ENCODE peak calls at places on chromosomes 16 and 17, in five cellular contexts. One of them, this sample, is unnamed.

GRCh38 chr17:2929881-2930533 is 133.4 kb downstream of the OR1D5 start:
- DNase-seq in GM23338: peak
- DNase-seq in WTC11: peak
- DNase-seq in H1: peak
- DNase-seq in K562: peak
- DNase-seq in this sample: peak

GRCh38 chr17:58325289-58325726 is 3.3 kb downstream of the TSPOAP1 start:
- DNase-seq in WTC11: peak
- DNase-seq in K562: no peak
- DNase-seq in GM23338: peak
- DNase-seq in H1: no peak
- DNase-seq in this sample: no peak

GRCh38 chr16:30068750-30069574 is 3.4 kb downstream of the ALDOA start:
- DNase-seq in K562: no peak
- DNase-seq in GM23338: peak
- DNase-seq in H1: no peak
- DNase-seq in WTC11: peak
- DNase-seq in this sample: peak

GRCh38 chr17:74943808-74944522 is 8.3 kb downstream of the OTOP3 start:
- DNase-seq in WTC11: peak
- DNase-seq in K562: no peak
- DNase-seq in GM23338: peak
- DNase-seq in H1: no peak
- DNase-seq in this sample: no peak

GRCh38 chr16:83200005-83200779 is 573.4 kb downstream of the CDH13 start:
- DNase-seq in WTC11: peak
- DNase-seq in GM23338: peak
- DNase-seq in K562: no peak
- DNase-seq in H1: no peak
- DNase-seq in this sample: no peak

GRCh38 chr16:2082983-2083364 is 35.2 kb downstream of the TSC2 start:
- DNase-seq in WTC11: no peak
- DNase-seq in H1: no peak
- DNase-seq in K562: no peak
- DNase-seq in GM23338: no peak
- DNase-seq in this sample: no peak

GRCh38 chr17:40191237-40192208 is 14.3 kb downstream of the RAPGEFL1 start:
- DNase-seq in WTC11: peak
- DNase-seq in GM23338: peak
- DNase-seq in K562: peak
- DNase-seq in H1: peak
- DNase-seq in this sample: peak

GRCh38 chr16:72635694-72636093 is 412.2 kb downstream of the ZFHX3 start:
- DNase-seq in K562: no peak
- DNase-seq in H1: no peak
- DNase-seq in WTC11: no peak
- DNase-seq in GM23338: no peak
- DNase-seq in this sample: no peak

GRCh38 chr17:81157848-81158687 is 7.2 kb upstream of the PVALEF start:
- DNase-seq in GM23338: no peak
- DNase-seq in H1: no peak
- DNase-seq in WTC11: no peak
- DNase-seq in K562: no peak
- DNase-seq in this sample: no peak

GRCh38 chr17:21072623-21073278 is 29.9 kb upstream of the USP22 start:
- DNase-seq in K562: no peak
- DNase-seq in H1: no peak
- DNase-seq in GM23338: no peak
- DNase-seq in WTC11: peak
- DNase-seq in this sample: no peak

GRCh38 chr17:75412455-75413317 is 7.2 kb upstream of the GRB2 start:
- DNase-seq in GM23338: peak
- DNase-seq in H1: no peak
- DNase-seq in WTC11: peak
- DNase-seq in K562: peak
- DNase-seq in this sample: peak

GRCh38 chr17:76268015-76268749 is 3.0 kb downstream of the UBALD2 start:
- DNase-seq in WTC11: no peak
- DNase-seq in H1: no peak
- DNase-seq in GM23338: peak
- DNase-seq in K562: peak
- DNase-seq in this sample: no peak

GRCh38 chr16:50308237-50308965 is 42.0 kb downstream of the ADCY7 start:
- DNase-seq in K562: no peak
- DNase-seq in H1: no peak
- DNase-seq in GM23338: no peak
- DNase-seq in WTC11: no peak
- DNase-seq in this sample: no peak

GRCh38 chr17:44677136-44677535 is 12.4 kb downstream of the CCDC43 start:
- DNase-seq in WTC11: no peak
- DNase-seq in K562: no peak
- DNase-seq in GM23338: no peak
- DNase-seq in H1: no peak
- DNase-seq in this sample: no peak

GRCh38 chr17:82342361-82343079 is 9.0 kb upstream of the SECTM1 start:
- DNase-seq in WTC11: no peak
- DNase-seq in GM23338: no peak
- DNase-seq in H1: no peak
- DNase-seq in K562: no peak
- DNase-seq in this sample: no peak

GRCh38 chr16:28915181-28915580 is 9.9 kb downstream of the RABEP2 start:
- DNase-seq in K562: peak
- DNase-seq in H1: no peak
- DNase-seq in GM23338: no peak
- DNase-seq in WTC11: no peak
- DNase-seq in this sample: no peak

GRCh38 chr16:11742041-11742535 is 569 bp downstream of the TXNDC11 start:
- DNase-seq in WTC11: no peak
- DNase-seq in H1: no peak
- DNase-seq in K562: peak
- DNase-seq in GM23338: no peak
- DNase-seq in this sample: peak

GRCh38 chr16:14476183-14476582 is 153.9 kb downstream of the PARN start:
- DNase-seq in H1: no peak
- DNase-seq in GM23338: no peak
- DNase-seq in WTC11: no peak
- DNase-seq in K562: no peak
- DNase-seq in this sample: no peak

GRCh38 chr17:46108120-46108519 is 85.1 kb downstream of the KANSL1 start:
- DNase-seq in H1: no peak
- DNase-seq in WTC11: no peak
- DNase-seq in GM23338: no peak
- DNase-seq in K562: no peak
- DNase-seq in this sample: peak

GRCh38 chr17:1174490-1174889 is 5.3 kb downstream of the ABR start:
- DNase-seq in WTC11: no peak
- DNase-seq in H1: no peak
- DNase-seq in K562: no peak
- DNase-seq in GM23338: no peak
- DNase-seq in this sample: no peak

GRCh38 chr17:1126327-1126726 is 53.5 kb downstream of the ABR start:
- DNase-seq in WTC11: no peak
- DNase-seq in H1: no peak
- DNase-seq in GM23338: no peak
- DNase-seq in K562: no peak
- DNase-seq in this sample: no peak

GRCh38 chr17:72631568-72631967 is 460.9 kb downstream of the SLC39A11 start:
- DNase-seq in H1: no peak
- DNase-seq in GM23338: no peak
- DNase-seq in K562: no peak
- DNase-seq in WTC11: no peak
- DNase-seq in this sample: peak

GRCh38 chr17:40122944-40123810 is 1.4 kb downstream of the MSL1 start:
- DNase-seq in H1: no peak
- DNase-seq in GM23338: peak
- DNase-seq in K562: peak
- DNase-seq in WTC11: peak
- DNase-seq in this sample: no peak

GRCh38 chr17:8488931-8489330 is 53.2 kb downstream of the NDEL1 start:
- DNase-seq in WTC11: no peak
- DNase-seq in GM23338: no peak
- DNase-seq in H1: no peak
- DNase-seq in K562: no peak
- DNase-seq in this sample: no peak

GRCh38 chr16:27226476-27226875 is 23.1 kb downstream of the KDM8 start:
- DNase-seq in GM23338: no peak
- DNase-seq in WTC11: no peak
- DNase-seq in H1: no peak
- DNase-seq in K562: no peak
- DNase-seq in this sample: no peak

GRCh38 chr17:41549596-41550039 is 21.5 kb upstream of the KRT19 start:
- DNase-seq in WTC11: no peak
- DNase-seq in K562: peak
- DNase-seq in H1: no peak
- DNase-seq in GM23338: no peak
- DNase-seq in this sample: no peak

GRCh38 chr17:57874434-57875108 is 24.7 kb upstream of the MRPS23 start:
- DNase-seq in GM23338: peak
- DNase-seq in H1: peak
- DNase-seq in WTC11: peak
- DNase-seq in K562: no peak
- DNase-seq in this sample: no peak

GRCh38 chr17:82014432-82014831 is 8.2 kb downstream of the CENPX start:
- DNase-seq in K562: no peak
- DNase-seq in GM23338: no peak
- DNase-seq in H1: no peak
- DNase-seq in WTC11: no peak
- DNase-seq in this sample: no peak

GRCh38 chr17:72764632-72765041 is 327.9 kb downstream of the SLC39A11 start:
- DNase-seq in H1: no peak
- DNase-seq in WTC11: no peak
- DNase-seq in GM23338: no peak
- DNase-seq in K562: no peak
- DNase-seq in this sample: no peak

GRCh38 chr17:27553019-27553511 is 77.9 kb upstream of the LGALS9 start:
- DNase-seq in K562: no peak
- DNase-seq in H1: no peak
- DNase-seq in WTC11: no peak
- DNase-seq in GM23338: no peak
- DNase-seq in this sample: no peak

GRCh38 chr16:48434653-48435318 is 49.6 kb upstream of the SIAH1 start:
- DNase-seq in WTC11: no peak
- DNase-seq in K562: no peak
- DNase-seq in GM23338: no peak
- DNase-seq in H1: no peak
- DNase-seq in this sample: no peak

GRCh38 chr16:49531425-49531824 is 157.8 kb downstream of the C16orf78 start:
- DNase-seq in H1: no peak
- DNase-seq in GM23338: no peak
- DNase-seq in K562: no peak
- DNase-seq in WTC11: no peak
- DNase-seq in this sample: no peak

GRCh38 chr16:28984619-28985135 is at the start of gene LAT:
- DNase-seq in K562: no peak
- DNase-seq in WTC11: no peak
- DNase-seq in GM23338: no peak
- DNase-seq in H1: no peak
- DNase-seq in this sample: no peak

GRCh38 chr17:30104575-30105339 is 11.9 kb upstream of the NSRP1 start:
- DNase-seq in H1: peak
- DNase-seq in K562: peak
- DNase-seq in GM23338: peak
- DNase-seq in WTC11: peak
- DNase-seq in this sample: peak
- TF ChIP-seq CREB1 in H1: no peak
- TF ChIP-seq CREB1 in K562: no peak
- TF ChIP-seq CREB1 in GM23338: no peak
- TF ChIP-seq CREB1 in WTC11: no peak
- TF ChIP-seq CREB1 in this sample: no peak

GRCh38 chr16:75420987-75421819 is 12.1 kb downstream of the CFDP1 start:
- DNase-seq in GM23338: peak
- DNase-seq in H1: peak
- DNase-seq in WTC11: peak
- DNase-seq in K562: peak
- DNase-seq in this sample: peak

GRCh38 chr16:75429621-75430403 is 3.5 kb downstream of the CFDP1 start:
- DNase-seq in GM23338: no peak
- DNase-seq in K562: no peak
- DNase-seq in WTC11: no peak
- DNase-seq in H1: no peak
- DNase-seq in this sample: no peak

GRCh38 chr16:75421820-75422126 is 11.5 kb downstream of the CFDP1 start:
- DNase-seq in GM23338: no peak
- DNase-seq in K562: no peak
- DNase-seq in WTC11: no peak
- DNase-seq in H1: no peak
- DNase-seq in this sample: no peak

GRCh38 chr16:75424096-75424762 is 9.1 kb downstream of the CFDP1 start:
- DNase-seq in K562: no peak
- DNase-seq in H1: no peak
- DNase-seq in WTC11: no peak
- DNase-seq in GM23338: no peak
- DNase-seq in this sample: peak
- TF ChIP-seq CREB1 in K562: no peak
- TF ChIP-seq CREB1 in H1: no peak
- TF ChIP-seq CREB1 in WTC11: no peak
- TF ChIP-seq CREB1 in GM23338: no peak
- TF ChIP-seq CREB1 in this sample: no peak

GRCh38 chr16:8845699-8846298 is 23.0 kb downstream of the CARHSP1 start:
- DNase-seq in K562: no peak
- DNase-seq in H1: no peak
- DNase-seq in GM23338: no peak
- DNase-seq in WTC11: no peak
- DNase-seq in this sample: no peak
- TF ChIP-seq CREB1 in K562: no peak
- TF ChIP-seq CREB1 in H1: no peak
- TF ChIP-seq CREB1 in GM23338: no peak
- TF ChIP-seq CREB1 in WTC11: no peak
- TF ChIP-seq CREB1 in this sample: no peak

DNA sequence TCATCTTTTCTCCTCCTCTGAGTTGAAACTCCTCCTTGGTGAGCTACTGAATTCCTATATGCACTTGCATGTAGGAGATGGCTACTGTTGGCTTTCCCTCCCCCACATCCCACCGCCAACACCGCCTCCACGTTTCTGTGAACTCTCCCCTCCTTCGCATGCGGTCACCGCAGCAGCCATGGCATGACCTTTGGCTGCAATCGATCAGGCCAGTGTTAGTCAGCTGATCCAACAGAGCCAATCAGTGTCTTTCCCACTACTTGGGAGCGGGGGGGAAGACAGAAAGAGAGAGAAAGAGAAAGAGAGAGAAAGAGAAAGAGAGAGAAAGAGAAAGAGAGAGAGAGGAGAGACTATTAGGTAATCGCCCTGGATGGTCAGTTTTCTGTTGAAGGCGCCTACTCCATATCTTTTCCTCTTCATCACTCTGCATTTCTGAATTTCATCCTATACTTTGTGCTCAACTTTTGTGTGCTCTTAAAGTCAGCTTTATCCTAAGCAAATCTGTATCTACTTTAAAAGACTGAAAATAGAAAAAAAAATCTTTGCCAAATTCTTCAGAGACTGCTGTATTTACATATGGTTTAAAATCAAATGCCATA is 22.7 kb downstream of the ASGR1 start:
- DNase-seq in K562: peak
- DNase-seq in WTC11: no peak
- DNase-seq in H1: no peak
- DNase-seq in GM23338: no peak
- DNase-seq in this sample: peak
- TF ChIP-seq CREB1 in K562: no peak
- TF ChIP-seq CREB1 in WTC11: no peak
- TF ChIP-seq CREB1 in H1: no peak
- TF ChIP-seq CREB1 in GM23338: no peak
- TF ChIP-seq CREB1 in this sample: peak

This sample was measured in HepG2.